ENCODE peak calls at places on chromosomes 12 and 14, in five cellular contexts. O is left ventricle myocardium inferior, B is NT2/D1, G is ovary, I is PC-3. M is an unnamed sample.

GRCh38 chr12:113186033-113186365 is 478 bp downstream of the RITA1 start:
- DNase-seq in O (no peak), I (peak; percentile 44), B (no peak), G (no peak), M (no peak)

GRCh38 chr14:76203086-76204001 is 51.6 kb downstream of the GPATCH2L start:
- DNase-seq in O (no peak), B (no peak), I (peak; percentile 88), G (peak; percentile 47), M (no peak)

GRCh38 chr14:72053662-72054061 is 121.4 kb downstream of the RGS6 start:
- DNase-seq in G (no peak), O (no peak), I (no peak), B (no peak), M (no peak)

GRCh38 chr12:24991209-24992049 is 42.5 kb upstream of the BCAT1 start:
- DNase-seq in O (no peak), I (peak; percentile 65), G (no peak), B (peak; percentile 70), M (no peak)

GRCh38 chr14:55803506-55804197 is 223.6 kb downstream of the KTN1 start:
- DNase-seq in G (no peak), O (no peak), I (peak; percentile 50), B (no peak), M (no peak)

GRCh38 chr12:107503129-107503850 is 182.3 kb upstream of the PWP1 start:
- DNase-seq in B (no peak), G (no peak), O (no peak), I (no peak), M (no peak)

GRCh38 chr14:60553855-60554254 is 44.9 kb downstream of the SIX6 start:
- DNase-seq in G (no peak), B (no peak), I (no peak), O (no peak), M (no peak)

GRCh38 chr12:40238221-40238902 is 13.6 kb downstream of the LRRK2 start:
- DNase-seq in G (no peak), B (no peak), O (no peak), I (no peak), M (no peak)

GRCh38 chr12:7460375-7461259 is 16.7 kb upstream of the CD163L1 start:
- DNase-seq in B (peak; percentile 93), O (peak; percentile 29), G (no peak), I (peak; percentile 53), M (peak; percentile 12)

GRCh38 chr12:14935031-14935430 is 3.3 kb downstream of the ERP27 start:
- DNase-seq in I (peak; percentile 39), B (no peak), O (no peak), G (no peak), M (no peak)

GRCh38 chr12:27359578-27360340 is 27.1 kb downstream of the BMAL2 start:
- DNase-seq in G (no peak), O (no peak), B (no peak), I (peak; percentile 35), M (no peak)

GRCh38 chr12:11794751-11795150 is 145.3 kb downstream of the ETV6 start:
- DNase-seq in B (no peak), O (no peak), G (no peak), I (no peak), M (no peak)

GRCh38 chr14:100114109-100114765 is 45.2 kb downstream of the DEGS2 start:
- DNase-seq in I (no peak), O (no peak), B (no peak), G (no peak), M (no peak)

GRCh38 chr12:22121224-22121623 is 75.2 kb downstream of the CMAS start:
- DNase-seq in I (peak; percentile 8), B (peak; percentile 55), G (no peak), O (no peak), M (peak; percentile 23)

GRCh38 chr12:112303004-112303403 is 79.2 kb downstream of the HECTD4 start:
- DNase-seq in G (no peak), O (no peak), I (peak; percentile 65), B (peak; percentile 8), M (no peak)

GRCh38 chr12:131084341-131085011 is 130.8 kb downstream of the ADGRD1 start:
- DNase-seq in O (no peak), B (no peak), I (no peak), G (no peak), M (no peak)

GRCh38 chr14:34368115-34368970 is 93.7 kb downstream of the SPTSSA start:
- DNase-seq in G (no peak), I (peak; percentile 30), O (no peak), B (no peak), M (no peak)

GRCh38 chr14:59305231-59305630 is 116.8 kb downstream of the DAAM1 start:
- DNase-seq in G (no peak), O (no peak), B (no peak), I (peak; percentile 49), M (no peak)

GRCh38 chr14:80310950-80311349 is 99.6 kb upstream of the DIO2 start:
- DNase-seq in I (no peak), B (no peak), G (no peak), O (no peak), M (no peak)

GRCh38 chr12:80807640-80808288 is 91.1 kb downstream of the MYF5 start:
- DNase-seq in I (peak; percentile 6), O (no peak), G (no peak), B (no peak), M (no peak)

GRCh38 chr12:80810874-80811273 is 94.2 kb downstream of the MYF5 start:
- DNase-seq in B (no peak), O (no peak), I (no peak), G (no peak), M (no peak)

GRCh38 chr12:80802652-80803051 is 85.9 kb downstream of the MYF5 start:
- DNase-seq in B (no peak), O (no peak), I (no peak), G (no peak), M (no peak)

DNA sequence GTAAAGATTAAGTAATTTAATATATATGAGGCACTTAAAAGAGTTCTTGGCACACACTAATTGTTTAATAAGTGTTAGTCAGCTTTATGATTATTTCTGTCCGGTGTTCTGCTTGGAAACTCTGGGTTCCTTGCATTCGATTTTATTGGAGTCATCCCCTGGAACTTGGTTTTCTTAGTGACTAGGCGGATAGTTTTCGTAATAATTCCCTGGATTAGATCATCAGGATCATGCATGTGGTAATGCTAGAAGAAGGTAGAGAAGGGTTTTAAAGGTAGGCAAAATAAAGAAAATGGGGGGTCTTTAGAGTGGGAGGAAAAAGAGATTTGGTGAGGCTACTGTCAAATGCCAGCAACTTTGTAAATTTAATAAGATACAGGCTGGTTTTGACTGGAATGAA is 88.4 kb downstream of the MYF5 start:
- DNase-seq in I (no peak), O (no peak), G (no peak), B (no peak), M (no peak)
- H3K36me3 ChIP-seq in I (no peaks in the 10 kb centered on the region), O (peaks cover 9% of the 10 kb centered on the region), G (no peaks in the 10 kb centered on the region), B (no peaks in the 10 kb centered on the region), M (peaks cover 28% of the 10 kb centered on the region)

GRCh38 chr14:77305696-77306095 is 15.0 kb downstream of the POMT2 start:
- DNase-seq in O (no peak), B (no peak), G (no peak), I (no peak), M (no peak)

GRCh38 chr14:77309122-77309521 is 11.6 kb downstream of the POMT2 start:
- DNase-seq in I (no peak), O (no peak), G (no peak), B (no peak), M (no peak)

GRCh38 chr14:77310041-77310440 is 10.6 kb downstream of the POMT2 start:
- DNase-seq in G (no peak), B (no peak), O (no peak), I (no peak), M (no peak)

GRCh38 chr14:77306406-77307098 is 14.1 kb downstream of the POMT2 start:
- DNase-seq in O (no peak), G (no peak), B (no peak), I (no peak), M (no peak)

GRCh38 chr14:77307099-77307496 is 13.6 kb downstream of the POMT2 start:
- DNase-seq in O (no peak), B (no peak), G (no peak), I (no peak), M (no peak)
- H3K4me3 ChIP-seq in O (no peak overlapping the region), B (no peak overlapping the region), G (no peak overlapping the region), I (no peak overlapping the region), M (no peak overlapping the region)

GRCh38 chr12:118032188-118032587 is 15.7 kb downstream of the RFC5 start:
- DNase-seq in G (no peak), O (no peak), I (no peak), B (no peak), M (no peak)

GRCh38 chr12:118033331-118033730 is 16.8 kb downstream of the RFC5 start:
- DNase-seq in B (no peak), O (no peak), I (peak; percentile 58), G (no peak), M (no peak)

GRCh38 chr12:118033902-118034301 is 17.4 kb downstream of the RFC5 start:
- DNase-seq in O (no peak), B (no peak), G (no peak), I (peak; percentile 35), M (no peak)

GRCh38 chr12:118025168-118025567 is 8.7 kb downstream of the RFC5 start:
- DNase-seq in B (no peak), I (no peak), G (no peak), O (no peak), M (no peak)

GRCh38 chr12:118029166-118029565 is 12.7 kb downstream of the RFC5 start:
- DNase-seq in O (no peak), G (no peak), B (no peak), I (no peak), M (no peak)
- H3K36me3 ChIP-seq in O (peaks cover 79% of the 10 kb centered on the region), G (no peaks in the 10 kb centered on the region), B (peaks cover 92% of the 10 kb centered on the region), I (peaks cover 72% of the 10 kb centered on the region), M (peaks cover 94% of the 10 kb centered on the region)

GRCh38 chr12:69588527-69588926 is 3.3 kb downstream of the CCT2 start:
- DNase-seq in I (no peak), G (no peak), O (no peak), B (no peak), M (no peak)

GRCh38 chr12:69589082-69589481 is 3.8 kb downstream of the CCT2 start:
- DNase-seq in B (no peak), I (no peak), O (no peak), G (no peak), M (no peak)

GRCh38 chr12:69580074-69580473 is 5.2 kb upstream of the CCT2 start:
- DNase-seq in I (no peak), G (no peak), B (no peak), O (no peak), M (no peak)

GRCh38 chr12:69583203-69583602 is 2.1 kb upstream of the CCT2 start:
- DNase-seq in O (no peak), I (peak; percentile 38), B (peak; percentile 44), G (no peak), M (no peak)

DNA sequence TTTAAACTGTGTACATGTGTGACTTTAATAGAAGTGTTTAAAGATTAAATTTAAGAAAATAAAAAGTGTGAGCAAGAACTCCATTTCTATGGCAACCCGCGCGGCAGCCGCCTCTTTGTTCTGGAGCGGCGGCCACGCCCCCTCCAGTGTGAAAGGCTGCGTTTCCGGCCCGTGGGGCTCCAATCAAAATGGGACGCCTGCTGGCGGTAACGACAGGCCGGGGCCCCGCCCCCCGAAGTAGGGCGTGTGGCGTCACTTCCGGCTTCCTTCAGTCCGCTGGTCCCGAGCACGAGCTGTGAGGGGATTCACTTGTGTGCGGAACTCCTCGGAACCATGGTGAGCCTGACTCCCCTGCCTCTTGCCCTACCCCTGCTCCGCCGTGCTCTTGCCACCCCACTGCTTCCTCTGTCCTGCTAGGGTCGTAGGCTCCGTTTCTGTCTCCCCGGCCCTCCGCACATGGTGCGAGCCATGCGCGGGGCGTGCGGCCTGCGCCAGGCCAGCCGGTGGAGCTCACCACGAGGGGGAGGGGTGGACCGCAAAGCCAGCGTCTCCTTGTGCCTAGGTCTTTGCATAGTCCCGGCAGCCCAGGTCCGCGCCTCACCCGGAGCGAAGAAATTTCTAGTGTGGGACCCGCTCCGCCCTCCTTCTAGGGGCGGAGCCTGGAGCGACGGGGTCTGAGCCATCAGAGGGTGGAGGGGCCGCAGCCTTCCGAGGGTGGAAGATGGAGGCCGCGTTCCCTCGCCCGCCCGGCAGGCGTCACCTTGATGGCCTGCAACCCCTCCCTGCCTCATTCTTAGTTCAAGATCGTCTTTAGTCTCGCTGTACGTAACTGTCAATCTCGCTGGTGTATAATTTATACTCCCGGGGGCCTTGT is at the start of gene CCT2:
- DNase-seq in I (peak; percentile 97), G (peak; percentile 99), O (peak; percentile 98), B (peak; percentile 95), M (peak; percentile 97)
- H3K4me3 ChIP-seq in I (peak within 1 kb of the TSS; percentile 96), G (peak within 1 kb of the TSS; percentile 65), O (peak within 1 kb of the TSS; percentile 88), B (peak within 1 kb of the TSS; percentile 100), M (peak within 1 kb of the TSS; percentile 100)

M was measured in HAP-1.